ENCODE peak calls at places on chromosomes 5 and 9, in nine cellular contexts. One of them, this sample, is unnamed. For H3K4me1, the result is how much of the 10 kb centered on the place peaks cover.

GRCh38 chr5:15233566-15233965 is 266.4 kb upstream of the FBXL7 start:
- DNase-seq in HCT116: no peak
- DNase-seq in spleen: no peak
- DNase-seq in vagina: no peak
- DNase-seq in Panc1: no peak
- DNase-seq in stomach: no peak
- DNase-seq in HepG2: no peak
- DNase-seq in sigmoid colon: no peak
- DNase-seq in suprapubic skin: no peak
- DNase-seq in this sample: no peak

GRCh38 chr5:43313854-43314457 is 744 bp upstream of the HMGCS1 start:
- DNase-seq in HCT116: no peak
- DNase-seq in spleen: no peak
- DNase-seq in vagina: no peak
- DNase-seq in Panc1: no peak
- DNase-seq in stomach: no peak
- DNase-seq in HepG2: no peak
- DNase-seq in sigmoid colon: no peak
- DNase-seq in suprapubic skin: no peak
- DNase-seq in this sample: no peak

GRCh38 chr9:5500441-5501235 is 9.7 kb upstream of the PDCD1LG2 start:
- DNase-seq in HCT116: no peak
- DNase-seq in spleen: no peak
- DNase-seq in vagina: no peak
- DNase-seq in Panc1: no peak
- DNase-seq in stomach: no peak
- DNase-seq in HepG2: no peak
- DNase-seq in sigmoid colon: no peak
- DNase-seq in suprapubic skin: no peak
- DNase-seq in this sample: no peak

GRCh38 chr9:68454579-68455334 is 85.9 kb downstream of the TMEM252 start:
- DNase-seq in HCT116: no peak
- DNase-seq in spleen: no peak
- DNase-seq in vagina: no peak
- DNase-seq in Panc1: no peak
- DNase-seq in stomach: no peak
- DNase-seq in HepG2: no peak
- DNase-seq in sigmoid colon: peak
- DNase-seq in suprapubic skin: no peak
- DNase-seq in this sample: no peak

GRCh38 chr9:106860731-106861584 is 2.0 kb upstream of the ZNF462 start:
- DNase-seq in HCT116: no peak
- DNase-seq in spleen: no peak
- DNase-seq in vagina: no peak
- DNase-seq in Panc1: no peak
- DNase-seq in stomach: no peak
- DNase-seq in HepG2: no peak
- DNase-seq in sigmoid colon: peak
- DNase-seq in suprapubic skin: no peak
- DNase-seq in this sample: peak

GRCh38 chr5:132458226-132458560 is 32.4 kb downstream of the IRF1 start:
- DNase-seq in HCT116: no peak
- DNase-seq in spleen: no peak
- DNase-seq in vagina: no peak
- DNase-seq in Panc1: no peak
- DNase-seq in stomach: no peak
- DNase-seq in HepG2: no peak
- DNase-seq in sigmoid colon: no peak
- DNase-seq in suprapubic skin: no peak
- DNase-seq in this sample: peak

GRCh38 chr5:57441557-57441956 is 41.1 kb downstream of the ACTBL2 start:
- DNase-seq in HCT116: no peak
- DNase-seq in spleen: no peak
- DNase-seq in vagina: no peak
- DNase-seq in Panc1: no peak
- DNase-seq in stomach: no peak
- DNase-seq in HepG2: no peak
- DNase-seq in sigmoid colon: no peak
- DNase-seq in suprapubic skin: no peak
- DNase-seq in this sample: no peak

GRCh38 chr5:149228610-149229297 is 42.9 kb upstream of the AFAP1L1 start:
- DNase-seq in HCT116: peak
- DNase-seq in spleen: no peak
- DNase-seq in vagina: no peak
- DNase-seq in Panc1: peak
- DNase-seq in stomach: no peak
- DNase-seq in HepG2: peak
- DNase-seq in sigmoid colon: peak
- DNase-seq in suprapubic skin: no peak
- DNase-seq in this sample: peak

GRCh38 chr5:148910216-148910615 is 83.8 kb downstream of the ADRB2 start:
- DNase-seq in HCT116: no peak
- DNase-seq in spleen: no peak
- DNase-seq in vagina: no peak
- DNase-seq in Panc1: no peak
- DNase-seq in stomach: no peak
- DNase-seq in HepG2: no peak
- DNase-seq in sigmoid colon: no peak
- DNase-seq in suprapubic skin: no peak
- DNase-seq in this sample: no peak

GRCh38 chr5:155978805-155979204 is 348.2 kb upstream of the SGCD start:
- DNase-seq in HCT116: no peak
- DNase-seq in spleen: no peak
- DNase-seq in vagina: no peak
- DNase-seq in Panc1: no peak
- DNase-seq in stomach: no peak
- DNase-seq in HepG2: no peak
- DNase-seq in sigmoid colon: no peak
- DNase-seq in suprapubic skin: no peak
- DNase-seq in this sample: no peak

GRCh38 chr5:132258102-132259060 is 885 bp downstream of the PDLIM4 start:
- DNase-seq in HCT116: no peak
- DNase-seq in spleen: peak
- DNase-seq in vagina: no peak
- DNase-seq in Panc1: no peak
- DNase-seq in stomach: no peak
- DNase-seq in HepG2: no peak
- DNase-seq in sigmoid colon: peak
- DNase-seq in suprapubic skin: peak
- DNase-seq in this sample: peak

GRCh38 chr5:113178073-113178779 is 201.6 kb downstream of the DCP2 start:
- DNase-seq in HCT116: no peak
- DNase-seq in spleen: no peak
- DNase-seq in vagina: no peak
- DNase-seq in Panc1: no peak
- DNase-seq in stomach: no peak
- DNase-seq in HepG2: no peak
- DNase-seq in sigmoid colon: no peak
- DNase-seq in suprapubic skin: no peak
- DNase-seq in this sample: no peak

GRCh38 chr5:68464424-68464823 is 248.9 kb downstream of the PIK3R1 start:
- DNase-seq in HCT116: no peak
- DNase-seq in spleen: no peak
- DNase-seq in vagina: no peak
- DNase-seq in Panc1: no peak
- DNase-seq in stomach: no peak
- DNase-seq in HepG2: no peak
- DNase-seq in sigmoid colon: no peak
- DNase-seq in suprapubic skin: no peak
- DNase-seq in this sample: no peak

GRCh38 chr5:72541501-72542235 is 34.5 kb upstream of the ZNF366 start:
- DNase-seq in HCT116: no peak
- DNase-seq in spleen: no peak
- DNase-seq in vagina: no peak
- DNase-seq in Panc1: no peak
- DNase-seq in stomach: no peak
- DNase-seq in HepG2: no peak
- DNase-seq in sigmoid colon: no peak
- DNase-seq in suprapubic skin: no peak
- DNase-seq in this sample: no peak

GRCh38 chr5:125481506-125482455 is 735.3 kb upstream of the ZNF608 start:
- DNase-seq in HCT116: no peak
- DNase-seq in spleen: no peak
- DNase-seq in vagina: no peak
- DNase-seq in Panc1: no peak
- DNase-seq in stomach: no peak
- DNase-seq in HepG2: no peak
- DNase-seq in sigmoid colon: no peak
- DNase-seq in suprapubic skin: no peak
- DNase-seq in this sample: no peak

GRCh38 chr9:80602291-80602690 is 1030.5 kb downstream of the TLE4 start:
- DNase-seq in HCT116: no peak
- DNase-seq in spleen: no peak
- DNase-seq in vagina: no peak
- DNase-seq in Panc1: no peak
- DNase-seq in stomach: no peak
- DNase-seq in HepG2: no peak
- DNase-seq in sigmoid colon: no peak
- DNase-seq in suprapubic skin: no peak
- DNase-seq in this sample: no peak

GRCh38 chr9:104088416-104088815 is 5.7 kb upstream of the SMC2 start:
- DNase-seq in HCT116: no peak
- DNase-seq in spleen: no peak
- DNase-seq in vagina: no peak
- DNase-seq in Panc1: no peak
- DNase-seq in stomach: no peak
- DNase-seq in HepG2: no peak
- DNase-seq in sigmoid colon: no peak
- DNase-seq in suprapubic skin: no peak
- DNase-seq in this sample: no peak

GRCh38 chr5:34525761-34526160 is 130.4 kb upstream of the RAI14 start:
- DNase-seq in HCT116: no peak
- DNase-seq in spleen: peak
- DNase-seq in vagina: peak
- DNase-seq in Panc1: no peak
- DNase-seq in stomach: no peak
- DNase-seq in HepG2: no peak
- DNase-seq in sigmoid colon: no peak
- DNase-seq in suprapubic skin: no peak
- DNase-seq in this sample: no peak

GRCh38 chr5:34523382-34523716 is 132.8 kb upstream of the RAI14 start:
- DNase-seq in HCT116: no peak
- DNase-seq in spleen: no peak
- DNase-seq in vagina: no peak
- DNase-seq in Panc1: no peak
- DNase-seq in stomach: no peak
- DNase-seq in HepG2: no peak
- DNase-seq in sigmoid colon: no peak
- DNase-seq in suprapubic skin: no peak
- DNase-seq in this sample: no peak

GRCh38 chr5:34524123-34524522 is 132.0 kb upstream of the RAI14 start:
- DNase-seq in HCT116: no peak
- DNase-seq in spleen: no peak
- DNase-seq in vagina: peak
- DNase-seq in Panc1: no peak
- DNase-seq in stomach: no peak
- DNase-seq in HepG2: no peak
- DNase-seq in sigmoid colon: no peak
- DNase-seq in suprapubic skin: no peak
- DNase-seq in this sample: no peak

GRCh38 chr5:34529581-34530331 is 126.4 kb upstream of the RAI14 start:
- DNase-seq in HCT116: no peak
- DNase-seq in spleen: no peak
- DNase-seq in vagina: peak
- DNase-seq in Panc1: no peak
- DNase-seq in stomach: no peak
- DNase-seq in HepG2: no peak
- DNase-seq in sigmoid colon: peak
- DNase-seq in suprapubic skin: no peak
- DNase-seq in this sample: no peak

DNA sequence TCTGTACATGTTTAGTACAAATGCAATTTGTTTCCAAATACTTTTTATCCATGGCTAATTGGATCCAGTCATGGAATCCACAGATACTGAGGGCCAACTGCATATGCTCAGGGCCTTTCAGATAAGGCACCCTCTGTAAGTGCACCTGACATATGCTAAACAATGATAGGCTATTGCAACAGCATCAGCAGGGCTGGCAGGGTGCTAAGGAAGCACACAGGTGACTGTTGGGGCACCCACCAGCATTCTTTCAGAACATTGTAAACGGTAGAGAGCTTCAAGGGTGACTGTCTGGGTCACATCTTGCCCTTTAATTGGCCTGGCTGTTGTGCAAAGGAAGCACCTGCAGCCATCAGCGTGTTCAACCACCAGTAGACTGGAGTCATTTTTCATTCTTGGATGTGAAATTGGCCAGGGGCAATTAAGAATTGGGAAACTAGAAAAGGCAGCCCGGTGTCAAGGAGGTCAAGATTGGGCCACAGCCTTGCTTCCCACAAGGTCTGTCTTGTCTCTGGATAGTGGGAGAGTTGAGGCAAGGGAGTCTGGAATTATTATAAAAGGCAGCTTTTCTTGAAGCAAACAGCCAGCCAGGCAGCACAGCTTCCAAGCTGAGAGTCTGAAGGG is 129.3 kb upstream of the RAI14 start:
- DNase-seq in HCT116: no peak
- DNase-seq in spleen: no peak
- DNase-seq in vagina: peak
- DNase-seq in Panc1: no peak
- DNase-seq in stomach: no peak
- DNase-seq in HepG2: no peak
- DNase-seq in sigmoid colon: no peak
- DNase-seq in suprapubic skin: no peak
- DNase-seq in this sample: no peak
- H3K4me1 ChIP-seq in HCT116: under half
- H3K4me1 ChIP-seq in spleen: under half
- H3K4me1 ChIP-seq in vagina: under half
- H3K4me1 ChIP-seq in Panc1: under half
- H3K4me1 ChIP-seq in stomach: under half
- H3K4me1 ChIP-seq in HepG2: under half
- H3K4me1 ChIP-seq in sigmoid colon: under half
- H3K4me1 ChIP-seq in suprapubic skin: under half
- H3K4me1 ChIP-seq in this sample: under half

GRCh38 chr9:83707768-83708514 is at the start of gene UBQLN1:
- DNase-seq in HCT116: peak
- DNase-seq in spleen: peak
- DNase-seq in vagina: no peak
- DNase-seq in Panc1: peak
- DNase-seq in stomach: peak
- DNase-seq in HepG2: peak
- DNase-seq in sigmoid colon: peak
- DNase-seq in suprapubic skin: peak
- DNase-seq in this sample: peak
- TF ChIP-seq POLR2AphosphoS5 in HCT116: peak
- TF ChIP-seq POLR2AphosphoS5 in spleen: peak
- TF ChIP-seq POLR2AphosphoS5 in vagina: peak
- TF ChIP-seq POLR2AphosphoS5 in Panc1: peak
- TF ChIP-seq POLR2AphosphoS5 in stomach: peak
- TF ChIP-seq POLR2AphosphoS5 in HepG2: peak
- TF ChIP-seq POLR2AphosphoS5 in sigmoid colon: peak
- TF ChIP-seq POLR2AphosphoS5 in suprapubic skin: peak
- TF ChIP-seq POLR2AphosphoS5 in this sample: peak

GRCh38 chr5:41817625-41818301 is 52.5 kb downstream of the OXCT1 start:
- DNase-seq in HCT116: no peak
- DNase-seq in spleen: no peak
- DNase-seq in vagina: no peak
- DNase-seq in Panc1: no peak
- DNase-seq in stomach: no peak
- DNase-seq in HepG2: no peak
- DNase-seq in sigmoid colon: no peak
- DNase-seq in suprapubic skin: no peak
- DNase-seq in this sample: peak
- H3K27ac ChIP-seq in HCT116: no peak
- H3K27ac ChIP-seq in spleen: no peak
- H3K27ac ChIP-seq in vagina: no peak
- H3K27ac ChIP-seq in Panc1: no peak
- H3K27ac ChIP-seq in stomach: no peak
- H3K27ac ChIP-seq in HepG2: no peak
- H3K27ac ChIP-seq in sigmoid colon: no peak
- H3K27ac ChIP-seq in suprapubic skin: no peak
- H3K27ac ChIP-seq in this sample: peak

GRCh38 chr5:65828022-65828421 is 98.4 kb upstream of the ERBIN start:
- DNase-seq in HCT116: no peak
- DNase-seq in spleen: no peak
- DNase-seq in vagina: no peak
- DNase-seq in Panc1: no peak
- DNase-seq in stomach: no peak
- DNase-seq in HepG2: no peak
- DNase-seq in sigmoid colon: no peak
- DNase-seq in suprapubic skin: no peak
- DNase-seq in this sample: no peak
- H3K4me1 ChIP-seq in HCT116: under half
- H3K4me1 ChIP-seq in spleen: under half
- H3K4me1 ChIP-seq in vagina: under half
- H3K4me1 ChIP-seq in Panc1: under half
- H3K4me1 ChIP-seq in stomach: under half
- H3K4me1 ChIP-seq in HepG2: under half
- H3K4me1 ChIP-seq in sigmoid colon: under half
- H3K4me1 ChIP-seq in suprapubic skin: under half
- H3K4me1 ChIP-seq in this sample: under half